ENCODE peak calls at places on chromosomes 4 and X, in eight cellular contexts. D, R, X, J, I, N, K and M are unnamed samples.

GRCh38 chr4:153067376-153067775 is 131.3 kb downstream of the FHDC1 start:
- DNase-seq in D (no peak), R (no peak), X (peak; percentile 39), J (peak; percentile 69), I (no peak), N (no peak), K (peak; percentile 45), M (no peak)

GRCh38 chr4:184616633-184617471 is 32.4 kb downstream of the CASP3 start:
- DNase-seq in D (no peak), R (no peak), X (no peak), J (no peak), I (no peak), N (no peak), K (no peak), M (no peak)

GRCh38 chr4:187999406-187999932 is 3.9 kb downstream of the ZFP42 start:
- DNase-seq in D (no peak), R (no peak), X (no peak), J (no peak), I (no peak), N (no peak), K (peak; percentile 18), M (no peak)

GRCh38 chrX:39688576-39689373 is 409.0 kb downstream of the BCOR start:
- DNase-seq in D (peak; percentile 78), R (peak; percentile 18), X (peak; percentile 50), J (peak; percentile 50), I (peak; percentile 78), N (peak; percentile 73), K (peak; percentile 7), M (peak; percentile 76)

GRCh38 chr4:136737066-136737465 is 795.2 kb downstream of the PCDH18 start:
- DNase-seq in D (no peak), R (no peak), X (no peak), J (no peak), I (no peak), N (no peak), K (peak; percentile 36), M (no peak)

GRCh38 chr4:10108391-10108790 is 8.2 kb downstream of the WDR1 start:
- DNase-seq in D (no peak), R (no peak), X (no peak), J (no peak), I (no peak), N (no peak), K (no peak), M (peak; percentile 16)

GRCh38 chr4:4492161-4492847 is 49.5 kb downstream of the STX18 start:
- DNase-seq in D (no peak), R (peak; percentile 86), X (peak; percentile 25), J (no peak), I (no peak), N (no peak), K (peak; percentile 77), M (no peak)

GRCh38 chr4:87805971-87806370 is 6.6 kb downstream of the IBSP start:
- DNase-seq in D (no peak), R (no peak), X (no peak), J (peak; percentile 49), I (no peak), N (no peak), K (peak; percentile 38), M (no peak)

GRCh38 chrX:2635366-2635765 is 55.7 kb upstream of the CD99 start:
- DNase-seq in D (no peak), R (no peak), X (no peak), J (no peak), I (no peak), N (no peak), K (no peak), M (no peak)

GRCh38 chr4:149113804-149114430 is 671.7 kb upstream of the NR3C2 start:
- DNase-seq in D (no peak), R (no peak), X (peak; percentile 14), J (peak; percentile 59), I (no peak), N (no peak), K (peak; percentile 87), M (no peak)

GRCh38 chrX:103607385-103608304 is at the start of gene TCEAL3:
- DNase-seq in D (peak; percentile 81), R (peak; percentile 45), X (peak; percentile 27), J (peak; percentile 37), I (peak; percentile 82), N (peak; percentile 57), K (peak; percentile 26), M (peak; percentile 77)

GRCh38 chrX:24396236-24396929 is 35.9 kb downstream of the SUPT20HL1 start:
- DNase-seq in D (no peak), R (peak; percentile 42), X (no peak), J (peak; percentile 4), I (no peak), N (no peak), K (peak; percentile 17), M (no peak)

GRCh38 chrX:86806786-86807185 is 658.5 kb downstream of the DACH2 start:
- DNase-seq in D (no peak), R (no peak), X (peak; percentile 23), J (peak; percentile 24), I (no peak), N (no peak), K (peak; percentile 3), M (no peak)

GRCh38 chrX:136784231-136784630 is 3.5 kb upstream of the ARHGEF6 start:
- DNase-seq in D (no peak), R (no peak), X (no peak), J (no peak), I (no peak), N (no peak), K (no peak), M (no peak)

GRCh38 chrX:17654116-17654515 is 83.2 kb upstream of the SCML1 start:
- DNase-seq in D (no peak), R (no peak), X (no peak), J (no peak), I (no peak), N (no peak), K (no peak), M (no peak)

GRCh38 chr4:182137343-182137742 is 105.9 kb upstream of the TENM3 start:
- DNase-seq in D (no peak), R (no peak), X (peak; percentile 83), J (no peak), I (no peak), N (no peak), K (no peak), M (no peak)

GRCh38 chr4:178414042-178414441 is 971.8 kb upstream of the AGA start:
- DNase-seq in D (no peak), R (no peak), X (no peak), J (no peak), I (no peak), N (no peak), K (no peak), M (no peak)

GRCh38 chr4:128819082-128819742 is 9.7 kb downstream of the JADE1 start:
- DNase-seq in D (no peak), R (no peak), X (no peak), J (peak; percentile 6), I (no peak), N (no peak), K (peak; percentile 33), M (no peak)
- H3K4me1 ChIP-seq in D (peaks cover 4% of the 10 kb centered on the region), R (peaks cover 9% of the 10 kb centered on the region), X (peaks cover 17% of the 10 kb centered on the region), J (peaks cover 25% of the 10 kb centered on the region), I (peaks cover 6% of the 10 kb centered on the region), N (no peaks in the 10 kb centered on the region), K (peaks cover 10% of the 10 kb centered on the region), M (peaks cover 25% of the 10 kb centered on the region)

DNA sequence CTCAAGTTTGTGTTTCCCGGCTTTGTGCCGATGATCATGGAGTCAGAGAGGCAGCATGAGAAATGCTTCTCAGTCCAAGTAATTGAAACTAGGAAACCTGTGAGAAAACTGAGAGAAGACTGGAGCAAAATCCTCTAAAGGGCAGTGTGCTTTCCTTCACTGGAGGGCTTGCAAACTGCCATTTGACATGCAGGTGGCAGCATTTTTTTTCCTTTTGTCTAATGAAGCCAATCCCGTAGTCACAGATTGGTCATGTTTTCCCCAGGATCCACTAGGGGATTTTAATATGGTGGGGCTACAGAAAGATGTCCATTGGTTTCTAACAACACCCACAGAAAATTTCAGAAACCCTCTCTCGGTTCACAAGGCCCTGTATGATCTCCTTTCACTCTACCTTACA is 117.4 kb upstream of the NUDT10 start:
- DNase-seq in D (no peak), R (no peak), X (peak; percentile 2), J (peak; percentile 1), I (no peak), N (no peak), K (no peak), M (no peak)
- TF ChIP-seq CTCF in D (no peak), R (no peak), X (peak; percentile 39), J (peak; percentile 20), I (no peak), N (no peak), K (no peak), M (no peak)

GRCh38 chrX:129227376-129227775 is 295.9 kb downstream of the SMARCA1 start:
- DNase-seq in D (no peak), R (no peak), X (no peak), J (no peak), I (no peak), N (no peak), K (no peak), M (no peak)
- H3K27ac ChIP-seq in D (no peak overlapping the region), R (no peak overlapping the region), X (no peak overlapping the region), J (no peak overlapping the region), I (no peak overlapping the region), N (no peak overlapping the region), K (no peak overlapping the region), M (no peak overlapping the region)

GRCh38 chrX:10759400-10759799 is 139.0 kb upstream of the MID1 start:
- DNase-seq in D (no peak), R (no peak), X (no peak), J (no peak), I (no peak), N (no peak), K (no peak), M (no peak)

GRCh38 chrX:10754445-10754844 is 134.1 kb upstream of the MID1 start:
- DNase-seq in D (no peak), R (no peak), X (no peak), J (no peak), I (no peak), N (no peak), K (no peak), M (no peak)

GRCh38 chrX:10750581-10750980 is 130.2 kb upstream of the MID1 start:
- DNase-seq in D (no peak), R (no peak), X (no peak), J (no peak), I (no peak), N (no peak), K (peak; percentile 25), M (no peak)

GRCh38 chrX:10756365-10756915 is 136.1 kb upstream of the MID1 start:
- DNase-seq in D (no peak), R (peak; percentile 61), X (no peak), J (peak; percentile 73), I (no peak), N (no peak), K (peak; percentile 92), M (no peak)

DNA sequence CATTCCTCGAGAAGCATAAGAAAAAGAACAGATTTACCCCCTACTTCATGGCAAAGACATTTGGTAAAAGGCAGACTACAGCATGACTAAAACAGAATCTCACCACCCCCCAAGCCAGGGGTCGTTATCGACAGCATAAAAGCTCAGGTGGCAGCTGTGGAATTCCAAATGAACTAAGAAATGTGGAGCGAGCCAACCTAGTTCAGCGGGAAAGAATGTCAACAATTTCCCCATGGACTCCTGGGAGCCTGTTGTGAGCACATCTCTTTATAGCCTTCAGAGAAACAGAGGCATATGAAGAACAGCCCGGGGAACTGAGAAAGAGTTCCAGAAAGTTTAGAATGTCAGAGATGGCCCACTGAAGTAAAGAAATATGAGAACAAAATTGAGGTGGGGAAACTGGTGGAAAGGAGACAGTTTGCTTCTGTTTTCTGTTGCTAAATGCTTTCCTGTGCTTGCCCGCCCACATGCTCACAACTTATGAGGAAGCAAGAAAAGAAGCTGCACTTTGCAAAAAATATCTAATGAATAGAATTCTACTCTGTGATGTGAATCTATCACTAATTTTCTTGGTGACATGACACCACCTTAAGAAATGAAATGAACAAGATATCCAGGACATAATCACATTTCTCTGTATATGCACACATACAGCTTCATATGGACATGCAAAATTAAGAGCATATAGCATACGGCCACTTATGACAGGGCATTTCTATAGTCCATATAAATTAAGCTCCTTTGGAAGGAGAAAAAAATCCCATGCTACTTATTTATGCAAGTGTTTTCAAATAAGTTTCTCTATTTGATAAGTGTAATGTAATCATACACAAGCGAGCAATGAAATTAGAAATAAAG is 135.3 kb upstream of the MID1 start:
- DNase-seq in D (no peak), R (peak; percentile 58), X (peak; percentile 4), J (no peak), I (no peak), N (no peak), K (peak; percentile 81), M (peak; percentile 15)
- H3K4me1 ChIP-seq in D (peaks cover 2% of the 10 kb centered on the region), R (peaks cover 9% of the 10 kb centered on the region), X (no peaks in the 10 kb centered on the region), J (peaks cover 12% of the 10 kb centered on the region), I (peaks cover 3% of the 10 kb centered on the region), N (no peaks in the 10 kb centered on the region), K (peaks cover 2% of the 10 kb centered on the region), M (no peaks in the 10 kb centered on the region)